ENCODE peak calls at places on chromosomes 13 and 19, in ten cellular contexts. W, Q, C, H, A, O, Y, M, L and J are unnamed samples.

GRCh38 chr19:35943542-35944301 is 7.5 kb downstream of the LRFN3 start:
- DNase-seq in W (no peak), Q (no peak), C (no peak), H (no peak), A (no peak), O (no peak), Y (no peak), M (no peak), L (no peak), J (no peak)

GRCh38 chr13:83121904-83122303 is 760.4 kb downstream of the SLITRK1 start:
- DNase-seq in W (no peak), Q (no peak), C (no peak), H (no peak), A (no peak), O (no peak), Y (no peak), M (no peak), L (no peak), J (no peak)

GRCh38 chr19:28846094-28846812 is 366.7 kb downstream of the UQCRFS1 start:
- DNase-seq in W (no peak), Q (no peak), C (no peak), H (no peak), A (no peak), O (no peak), Y (no peak), M (no peak), L (no peak), J (no peak)

GRCh38 chr19:18889949-18890745 is 5.8 kb downstream of the CERS1 start:
- DNase-seq in W (no peak), Q (no peak), C (no peak), H (no peak), A (no peak), O (no peak), Y (no peak), M (no peak), L (no peak), J (no peak)

GRCh38 chr13:41418027-41418426 is 39.3 kb upstream of the RGCC start:
- DNase-seq in W (no peak), Q (no peak), C (no peak), H (no peak), A (no peak), O (no peak), Y (no peak), M (no peak), L (no peak), J (no peak)

GRCh38 chr19:19627716-19628498 is at the start of gene LPAR2:
- DNase-seq in W (no peak), Q (peak), C (no peak), H (peak), A (no peak), O (no peak), Y (peak), M (peak), L (no peak), J (peak)

GRCh38 chr13:95588721-95589120 is 36.2 kb downstream of the CLDN10 start:
- DNase-seq in W (no peak), Q (no peak), C (no peak), H (no peak), A (no peak), O (no peak), Y (no peak), M (no peak), L (no peak), J (no peak)

GRCh38 chr13:27920677-27921420 is 1.0 kb downstream of the PDX1 start:
- DNase-seq in W (no peak), Q (no peak), C (no peak), H (peak), A (no peak), O (no peak), Y (no peak), M (peak), L (no peak), J (no peak)

GRCh38 chr13:80334582-80335260 is 6.2 kb downstream of the SPRY2 start:
- DNase-seq in W (no peak), Q (no peak), C (no peak), H (no peak), A (no peak), O (no peak), Y (no peak), M (no peak), L (no peak), J (no peak)

GRCh38 chr13:20901668-20902437 is 693 bp downstream of the XPO4 start:
- DNase-seq in W (peak), Q (peak), C (no peak), H (peak), A (no peak), O (no peak), Y (no peak), M (peak), L (no peak), J (peak)

GRCh38 chr19:43574424-43575155 is 737 bp downstream of the XRCC1 start:
- DNase-seq in W (no peak), Q (peak), C (no peak), H (no peak), A (no peak), O (no peak), Y (no peak), M (no peak), L (no peak), J (no peak)

GRCh38 chr19:22331521-22331920 is 45.3 kb downstream of the ZNF729 start:
- DNase-seq in W (no peak), Q (no peak), C (no peak), H (no peak), A (no peak), O (peak), Y (no peak), M (no peak), L (no peak), J (no peak)

GRCh38 chr19:17889609-17890214 is 18.0 kb downstream of the SLC5A5 start:
- DNase-seq in W (peak), Q (peak), C (no peak), H (peak), A (no peak), O (no peak), Y (no peak), M (no peak), L (no peak), J (no peak)

GRCh38 chr13:85853901-85854663 is 54.9 kb upstream of the SLITRK6 start:
- DNase-seq in W (no peak), Q (no peak), C (peak), H (no peak), A (no peak), O (no peak), Y (no peak), M (no peak), L (no peak), J (no peak)

GRCh38 chr13:112727581-112727980 is 37.7 kb downstream of the ATP11A start:
- DNase-seq in W (no peak), Q (peak), C (no peak), H (no peak), A (no peak), O (no peak), Y (no peak), M (no peak), L (no peak), J (no peak)

GRCh38 chr13:112725346-112726017 is 35.6 kb downstream of the ATP11A start:
- DNase-seq in W (no peak), Q (peak), C (peak), H (no peak), A (no peak), O (no peak), Y (no peak), M (no peak), L (peak), J (no peak)

GRCh38 chr13:112724788-112725345 is 35.0 kb downstream of the ATP11A start:
- DNase-seq in W (no peak), Q (peak), C (peak), H (no peak), A (no peak), O (no peak), Y (no peak), M (no peak), L (no peak), J (no peak)

GRCh38 chr13:112728375-112729126 is 38.7 kb downstream of the ATP11A start:
- DNase-seq in W (no peak), Q (peak), C (peak), H (no peak), A (no peak), O (no peak), Y (no peak), M (no peak), L (no peak), J (no peak)

GRCh38 chr13:112726018-112726767 is 36.4 kb downstream of the ATP11A start:
- DNase-seq in W (no peak), Q (peak), C (peak), H (no peak), A (no peak), O (no peak), Y (no peak), M (no peak), L (no peak), J (no peak)
- TF ChIP-seq EP300 in W (no peak), Q (no peak), C (no peak), H (no peak), A (no peak), O (no peak), Y (no peak), M (no peak), L (no peak), J (no peak)

DNA sequence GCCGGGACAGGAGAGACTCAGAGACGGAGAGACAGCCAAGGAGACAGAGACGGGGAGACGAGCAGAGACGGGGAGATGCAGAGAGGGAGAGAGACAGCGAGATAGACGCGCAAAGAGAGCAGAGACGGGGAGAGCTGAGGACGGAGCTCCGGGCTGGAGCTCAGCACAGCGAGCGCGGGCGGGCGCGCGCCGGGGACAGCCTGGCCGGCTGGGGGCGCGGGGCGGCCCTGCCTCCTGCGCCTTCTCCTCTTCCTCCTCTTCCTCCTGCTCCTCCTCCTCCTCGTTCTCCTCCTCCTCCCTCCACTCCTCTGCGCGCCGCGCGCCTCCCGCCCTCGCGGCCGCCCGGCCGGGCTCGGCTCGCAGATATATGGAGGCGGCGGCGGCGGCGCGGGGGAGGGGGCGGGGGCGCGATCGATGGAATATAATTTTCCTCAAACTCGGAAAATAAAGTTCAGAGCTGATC is at the start of gene ERFL:
- DNase-seq in W (peak), Q (no peak), C (no peak), H (no peak), A (no peak), O (no peak), Y (no peak), M (peak), L (no peak), J (no peak)
- TF ChIP-seq EP300 in W (no peak), Q (no peak), C (no peak), H (no peak), A (no peak), O (no peak), Y (no peak), M (no peak), L (no peak), J (no peak)

GRCh38 chr13:111213964-111214726 is 99.0 kb downstream of the ARHGEF7 start:
- DNase-seq in W (no peak), Q (no peak), C (no peak), H (no peak), A (peak), O (no peak), Y (no peak), M (no peak), L (no peak), J (no peak)

GRCh38 chr13:111217661-111218060 is 102.6 kb downstream of the ARHGEF7 start:
- DNase-seq in W (no peak), Q (peak), C (no peak), H (no peak), A (no peak), O (no peak), Y (no peak), M (no peak), L (no peak), J (no peak)

GRCh38 chr13:111216166-111216960 is 101.3 kb downstream of the ARHGEF7 start:
- DNase-seq in W (peak), Q (peak), C (no peak), H (peak), A (peak), O (no peak), Y (peak), M (peak), L (no peak), J (peak)

GRCh38 chr13:111212517-111212873 is 97.4 kb downstream of the ARHGEF7 start:
- DNase-seq in W (no peak), Q (no peak), C (no peak), H (no peak), A (no peak), O (no peak), Y (no peak), M (no peak), L (no peak), J (no peak)

GRCh38 chr13:111215081-111216047 is 100.3 kb downstream of the ARHGEF7 start:
- DNase-seq in W (no peak), Q (no peak), C (no peak), H (no peak), A (no peak), O (no peak), Y (no peak), M (no peak), L (no peak), J (no peak)
- TF ChIP-seq EP300 in W (no peak), Q (no peak), C (no peak), H (no peak), A (no peak), O (no peak), Y (no peak), M (no peak), L (no peak), J (no peak)

DNA sequence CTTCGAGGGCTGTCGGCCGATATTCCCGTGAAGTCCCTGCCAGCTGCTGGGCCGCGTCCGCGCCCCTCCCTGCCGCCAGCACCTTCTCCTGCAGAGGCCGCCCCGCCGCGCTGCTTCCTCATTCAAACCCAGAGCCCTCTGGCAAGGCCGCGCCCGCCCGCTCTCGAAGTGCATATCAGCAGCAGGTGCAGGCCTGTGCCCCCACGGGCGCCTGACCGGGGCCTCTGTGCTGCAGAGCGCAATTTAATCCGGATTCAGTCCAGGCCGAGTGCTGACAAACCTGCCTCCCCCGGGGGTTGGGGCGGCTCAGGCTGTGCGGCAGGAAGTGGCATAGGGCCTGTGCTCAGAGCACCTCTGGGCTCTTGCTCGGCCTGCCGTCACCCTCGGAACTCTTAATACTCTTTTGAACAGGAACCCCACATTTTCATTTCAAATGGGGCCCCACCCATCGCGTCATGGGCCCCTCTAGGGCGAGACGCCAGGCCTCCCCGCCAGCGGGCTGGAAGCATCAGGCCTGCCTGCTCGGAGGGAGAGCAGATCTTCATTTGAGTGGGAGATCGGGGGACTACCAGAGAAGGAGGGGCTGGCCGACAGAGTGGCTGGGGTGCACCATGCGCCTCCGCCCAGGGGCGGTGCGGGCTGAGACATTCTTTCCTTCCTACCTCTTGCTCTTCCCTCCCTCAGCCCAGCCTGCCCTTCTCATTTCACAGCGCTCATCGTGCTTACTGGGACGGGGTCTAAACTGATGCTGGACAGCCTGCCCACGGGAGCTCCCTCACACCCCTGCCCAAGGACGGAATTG is 125.7 kb downstream of the TNFRSF19 start:
- DNase-seq in W (no peak), Q (no peak), C (no peak), H (no peak), A (no peak), O (no peak), Y (no peak), M (no peak), L (no peak), J (no peak)
- TF ChIP-seq EP300 in W (no peak), Q (no peak), C (no peak), H (no peak), A (no peak), O (no peak), Y (no peak), M (no peak), L (no peak), J (no peak)

GRCh38 chr19:38808741-38809140 is 4.0 kb downstream of the LGALS4 start:
- DNase-seq in W (no peak), Q (no peak), C (peak), H (no peak), A (no peak), O (no peak), Y (no peak), M (no peak), L (no peak), J (no peak)

GRCh38 chr19:38803543-38803942 is 9.2 kb downstream of the LGALS4 start:
- DNase-seq in W (no peak), Q (no peak), C (peak), H (no peak), A (no peak), O (no peak), Y (no peak), M (no peak), L (no peak), J (no peak)

GRCh38 chr19:38801359-38802095 is 11.2 kb downstream of the LGALS4 start:
- DNase-seq in W (no peak), Q (no peak), C (no peak), H (no peak), A (no peak), O (no peak), Y (no peak), M (no peak), L (no peak), J (no peak)

GRCh38 chr19:38806371-38806770 is 6.4 kb downstream of the LGALS4 start:
- DNase-seq in W (peak), Q (no peak), C (peak), H (no peak), A (no peak), O (no peak), Y (no peak), M (no peak), L (no peak), J (no peak)

GRCh38 chr19:38805180-38805579 is 7.6 kb downstream of the LGALS4 start:
- DNase-seq in W (peak), Q (no peak), C (peak), H (peak), A (no peak), O (no peak), Y (no peak), M (no peak), L (no peak), J (no peak)
- TF ChIP-seq EP300 in W (no peak), Q (no peak), C (no peak), H (no peak), A (no peak), O (no peak), Y (no peak), M (no peak), L (no peak), J (no peak)

GRCh38 chr13:30607908-30608307 is 9.8 kb upstream of the USPL1 start:
- DNase-seq in W (no peak), Q (no peak), C (no peak), H (no peak), A (no peak), O (no peak), Y (peak), M (no peak), L (peak), J (peak)
- TF ChIP-seq EP300 in W (no peak), Q (no peak), C (no peak), H (no peak), A (no peak), O (no peak), Y (no peak), M (no peak), L (peak), J (no peak)

DNA sequence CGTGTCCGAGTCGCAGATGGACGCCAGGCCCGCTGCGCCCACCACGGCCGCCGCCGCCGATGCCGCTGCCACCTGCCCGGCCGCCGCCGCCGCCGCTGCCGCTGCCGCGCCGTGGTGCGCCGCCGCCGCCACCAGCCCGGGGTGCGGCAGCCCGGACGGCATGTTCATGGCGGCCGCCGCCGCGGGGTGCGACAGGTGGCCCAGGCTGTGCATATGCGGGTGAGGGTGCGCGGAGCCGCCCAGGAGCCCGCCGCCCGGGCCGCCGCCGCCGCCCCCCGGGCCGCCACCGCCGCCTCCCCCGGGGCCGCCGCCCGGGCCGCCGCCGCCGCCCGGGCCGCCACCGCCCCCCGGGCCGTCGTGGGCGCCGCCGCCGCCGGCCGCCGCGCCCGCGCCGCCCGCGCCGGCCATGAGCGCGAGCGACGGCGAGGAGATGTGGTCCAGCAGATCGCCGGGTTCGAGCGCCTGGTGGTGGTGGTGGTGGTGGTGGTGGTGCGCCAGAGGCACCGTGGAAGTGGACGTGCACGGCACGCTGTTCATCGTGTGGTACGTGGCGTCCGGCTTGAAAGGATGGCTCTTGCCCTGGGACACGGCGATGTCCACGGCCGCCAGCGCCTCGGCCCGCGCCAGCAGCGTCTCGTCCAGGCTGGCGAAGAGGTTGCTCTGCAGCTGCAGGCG is 1.3 kb downstream of the POU4F1 start:
- DNase-seq in W (no peak), Q (no peak), C (no peak), H (no peak), A (no peak), O (no peak), Y (no peak), M (peak), L (no peak), J (no peak)
- TF ChIP-seq EP300 in W (no peak), Q (no peak), C (no peak), H (no peak), A (no peak), O (no peak), Y (no peak), M (no peak), L (no peak), J (no peak)

GRCh38 chr13:59823495-59823894 is 340.2 kb downstream of the DIAPH3 start:
- DNase-seq in W (no peak), Q (no peak), C (no peak), H (no peak), A (no peak), O (no peak), Y (no peak), M (no peak), L (no peak), J (no peak)
- TF ChIP-seq EP300 in W (no peak), Q (no peak), C (no peak), H (no peak), A (no peak), O (no peak), Y (no peak), M (no peak), L (no peak), J (no peak)

GRCh38 chr13:93915269-93915809 is 564.1 kb downstream of the DCT start:
- DNase-seq in W (no peak), Q (no peak), C (no peak), H (no peak), A (no peak), O (no peak), Y (no peak), M (no peak), L (no peak), J (no peak)
- TF ChIP-seq EP300 in W (no peak), Q (no peak), C (no peak), H (no peak), A (no peak), O (no peak), Y (no peak), M (no peak), L (no peak), J (no peak)